ENCODE peak calls at places on chromosomes 5 and 9, in ten cellular contexts. J, O, B, R, I, M, A, T, U and K are unnamed samples.

GRCh38 chr5:108472237-108472636 is 90.3 kb upstream of the FBXL17 start:
- DNase-seq in B (no peak), R (peak), M (peak), J (no peak), U (no peak), T (no peak), I (no peak), A (no peak), O (peak), K (no peak)

GRCh38 chr9:99109522-99109921 is 4.6 kb downstream of the TGFBR1 start:
- DNase-seq in R (no peak), B (no peak), M (no peak), A (no peak), I (no peak), J (no peak), T (no peak), O (no peak), U (no peak), K (no peak)

GRCh38 chr9:137757613-137758029 is 120.0 kb upstream of the CACNA1B start:
- DNase-seq in O (peak), R (no peak), A (peak), J (no peak), B (no peak), M (no peak), U (no peak), T (no peak), I (no peak), K (peak)

GRCh38 chr9:37639874-37640273 is 10.9 kb upstream of the FRMPD1 start:
- DNase-seq in M (no peak), J (no peak), I (no peak), T (no peak), R (no peak), B (no peak), A (no peak), U (no peak), O (no peak), K (no peak)

GRCh38 chr5:5165541-5166002 is 25.4 kb downstream of the ADAMTS16 start:
- DNase-seq in T (no peak), I (no peak), O (no peak), A (no peak), R (no peak), J (no peak), B (no peak), M (no peak), U (peak), K (no peak)

GRCh38 chr9:101509572-101509971 is 24.1 kb upstream of the RNF20 start:
- DNase-seq in J (no peak), R (no peak), T (no peak), M (no peak), O (no peak), B (no peak), U (no peak), A (no peak), I (no peak), K (no peak)

GRCh38 chr5:97545856-97546570 is 363.0 kb upstream of the RIOK2 start:
- DNase-seq in B (no peak), A (no peak), U (no peak), J (no peak), I (no peak), O (peak), T (no peak), M (no peak), R (no peak), K (no peak)

GRCh38 chr5:102833146-102833545 is 78.0 kb downstream of the PAM start:
- DNase-seq in I (no peak), O (no peak), M (no peak), J (no peak), B (no peak), A (no peak), R (no peak), T (no peak), U (no peak), K (no peak)

GRCh38 chr9:93549636-93550035 is 26.7 kb upstream of the PHF2 start:
- DNase-seq in I (no peak), O (no peak), U (no peak), A (no peak), T (no peak), B (no peak), J (no peak), M (no peak), R (no peak), K (no peak)

GRCh38 chr5:171810217-171810616 is 24.6 kb downstream of the SMIM23 start:
- DNase-seq in R (no peak), B (no peak), O (no peak), A (no peak), M (no peak), J (no peak), I (no peak), T (no peak), U (no peak), K (no peak)

GRCh38 chr5:73459366-73459765 is 10.8 kb upstream of the FOXD1 start:
- DNase-seq in I (no peak), T (no peak), A (no peak), U (no peak), J (no peak), O (no peak), B (no peak), M (no peak), R (no peak), K (no peak)

GRCh38 chr9:93464395-93464794 is 11.0 kb upstream of the FAM120AOS start:
- DNase-seq in I (no peak), O (no peak), U (no peak), R (no peak), A (no peak), B (no peak), J (no peak), T (no peak), M (no peak), K (no peak)

GRCh38 chr5:109951758-109952157 is 262.0 kb downstream of the MAN2A1 start:
- DNase-seq in J (no peak), T (no peak), B (no peak), R (no peak), M (no peak), U (no peak), I (no peak), A (no peak), O (no peak), K (no peak)

GRCh38 chr5:63125862-63126261 is 547.2 kb downstream of the LRRC70 start:
- DNase-seq in J (no peak), I (no peak), R (peak), B (no peak), T (no peak), M (peak), A (no peak), O (peak), U (no peak), K (peak)

GRCh38 chr5:149117970-149118369 is 23.3 kb upstream of the ABLIM3 start:
- DNase-seq in U (no peak), T (no peak), A (no peak), R (no peak), I (no peak), M (no peak), J (no peak), B (no peak), O (no peak), K (no peak)

GRCh38 chr5:121949885-121950284 is 11.9 kb upstream of the SRFBP1 start:
- DNase-seq in A (peak), J (no peak), R (peak), B (peak), O (peak), M (peak), I (no peak), U (no peak), T (no peak), K (peak)

GRCh38 chr9:19498015-19498414 is 89.2 kb downstream of the ACER2 start:
- DNase-seq in A (no peak), R (no peak), M (peak), T (no peak), I (no peak), O (no peak), U (no peak), J (no peak), B (no peak), K (no peak)

GRCh38 chr9:33893861-33894260 is 76.9 kb downstream of the UBE2R2 start:
- DNase-seq in M (no peak), U (no peak), O (no peak), B (no peak), R (no peak), A (no peak), T (no peak), J (no peak), I (no peak), K (no peak)
- TF ChIP-seq CTCF in M (no peak), U (no peak), O (no peak), B (no peak), R (no peak), A (no peak), T (no peak), J (no peak), I (no peak), K (no peak)

DNA sequence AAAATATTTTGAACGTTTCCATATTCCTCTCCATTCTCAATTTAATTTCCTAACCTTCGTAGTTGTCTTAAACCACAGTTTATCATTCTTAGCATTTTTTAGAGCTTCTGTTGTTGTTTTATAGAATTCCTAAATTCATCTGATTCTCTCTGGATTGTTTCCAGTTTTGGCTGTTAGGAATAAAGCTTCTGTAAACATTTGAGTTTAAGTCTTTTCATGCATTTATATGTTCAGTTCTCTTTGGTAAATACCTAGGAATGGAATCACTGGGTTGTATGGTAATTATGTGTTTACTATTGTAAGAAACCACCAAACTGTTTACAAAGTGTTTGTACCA is 29.7 kb downstream of the GPR21 start:
- DNase-seq in J (no peak), M (no peak), I (no peak), T (no peak), R (no peak), B (no peak), U (no peak), O (no peak), A (peak), K (no peak)
- H3K27ac ChIP-seq in J (no peak), M (no peak), I (no peak), T (no peak), R (no peak), B (no peak), U (no peak), O (no peak), A (no peak), K (no peak)

GRCh38 chr9:128375865-128376264 is 4.7 kb downstream of the URM1 start:
- DNase-seq in A (no peak), R (no peak), J (no peak), T (no peak), U (no peak), B (no peak), O (no peak), I (no peak), M (no peak), K (no peak)
- TF ChIP-seq CTCF in A (no peak), R (no peak), J (no peak), T (no peak), U (no peak), B (no peak), O (no peak), I (no peak), M (no peak), K (no peak)

DNA sequence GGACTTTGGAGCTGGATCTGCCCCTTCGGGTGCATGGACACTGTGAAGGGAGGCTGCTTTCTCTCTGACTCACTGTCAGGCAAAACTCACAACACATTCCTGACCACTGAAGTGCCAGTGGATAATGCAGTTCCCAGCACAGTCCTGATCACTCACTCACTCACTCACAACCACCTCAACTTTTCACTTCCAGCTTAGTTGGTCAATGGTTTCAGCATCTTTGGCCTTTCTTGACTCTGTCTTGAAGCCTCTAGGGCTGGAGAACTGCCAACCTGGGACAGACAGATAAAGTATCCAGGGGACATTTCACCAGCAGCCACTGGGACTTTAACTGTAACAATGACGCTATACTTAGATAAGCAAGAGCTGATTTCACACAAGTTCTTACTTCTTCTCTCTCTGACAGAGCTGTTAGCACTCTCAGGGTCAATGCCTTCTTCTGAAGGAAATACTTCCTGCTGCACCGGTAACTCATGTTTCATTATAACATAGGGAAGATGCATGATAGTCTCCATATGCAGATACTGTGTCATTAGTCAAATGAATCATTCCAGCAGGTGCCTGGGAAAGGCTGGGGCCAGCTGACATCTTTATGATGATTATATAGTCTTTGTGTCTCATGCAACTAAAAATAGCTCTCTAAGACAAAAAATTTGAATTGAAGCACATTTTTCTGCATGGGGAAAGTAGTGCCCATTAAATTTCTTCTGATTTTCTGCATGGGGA is 499.0 kb downstream of the SEMA5A start:
- DNase-seq in J (no peak), O (peak), U (peak), B (no peak), A (peak), R (peak), M (peak), I (no peak), T (no peak), K (peak)
- H3K27ac ChIP-seq in J (no peak), O (peak), U (peak), B (no peak), A (peak), R (no peak), M (peak), I (no peak), T (no peak), K (no peak)

GRCh38 chr9:12723409-12724028 is 30.3 kb downstream of the TYRP1 start:
- DNase-seq in R (peak), B (no peak), I (no peak), A (no peak), U (peak), O (no peak), T (no peak), M (no peak), J (no peak), K (no peak)
- TF ChIP-seq CTCF in R (peak), B (peak), I (no peak), A (peak), U (peak), O (peak), T (peak), M (peak), J (no peak), K (peak)

GRCh38 chr9:87749335-87750035 is 23.6 kb downstream of the CTSL start:
- DNase-seq in T (no peak), I (no peak), U (no peak), B (no peak), J (no peak), M (no peak), R (no peak), O (no peak), A (no peak), K (no peak)

GRCh38 chr9:87753313-87753712 is 27.4 kb downstream of the CTSL start:
- DNase-seq in R (no peak), A (no peak), T (no peak), O (no peak), U (no peak), I (no peak), M (no peak), B (no peak), J (no peak), K (no peak)

GRCh38 chr9:87751423-87751822 is 25.5 kb downstream of the CTSL start:
- DNase-seq in M (no peak), O (no peak), U (no peak), A (no peak), J (no peak), T (no peak), B (no peak), R (no peak), I (no peak), K (no peak)

GRCh38 chr9:87750726-87751125 is 24.8 kb downstream of the CTSL start:
- DNase-seq in R (no peak), B (no peak), U (no peak), O (no peak), I (no peak), M (no peak), J (no peak), A (no peak), T (no peak), K (no peak)

GRCh38 chr9:87751869-87752268 is 25.9 kb downstream of the CTSL start:
- DNase-seq in T (no peak), U (no peak), O (no peak), A (no peak), J (no peak), B (no peak), R (peak), M (no peak), I (no peak), K (no peak)
- H3K27ac ChIP-seq in T (no peak), U (no peak), O (no peak), A (no peak), J (no peak), B (no peak), R (no peak), M (no peak), I (no peak), K (no peak)

GRCh38 chr9:107945493-107945892 is 455.9 kb upstream of the KLF4 start:
- DNase-seq in I (no peak), R (no peak), B (no peak), M (no peak), U (no peak), T (no peak), A (no peak), O (no peak), J (no peak), K (no peak)
- TF ChIP-seq CTCF in I (no peak), R (no peak), B (no peak), M (no peak), U (no peak), T (no peak), A (no peak), O (no peak), J (no peak), K (no peak)

DNA sequence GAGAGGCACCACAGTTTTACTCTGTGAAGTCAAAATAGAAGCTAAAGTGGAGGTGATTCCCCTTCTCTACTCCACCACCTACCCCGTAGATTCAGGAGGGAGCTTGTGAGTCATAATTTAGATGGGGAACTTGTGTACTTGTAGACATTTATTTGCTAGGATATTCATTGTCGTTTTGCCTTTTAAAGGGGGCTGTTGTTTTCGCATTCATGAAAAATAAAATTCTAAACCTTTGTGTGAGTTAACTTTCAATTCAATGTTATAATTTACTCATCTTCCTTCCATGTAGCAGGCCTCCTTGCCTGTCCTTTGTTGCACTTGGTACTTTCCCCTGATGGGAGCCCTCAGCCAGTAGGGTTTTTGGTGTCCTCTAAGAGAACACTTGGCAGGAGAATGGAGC is 22.0 kb downstream of the SECISBP2 start:
- DNase-seq in O (no peak), U (no peak), A (no peak), R (no peak), J (no peak), B (no peak), I (no peak), T (no peak), M (no peak), K (no peak)
- H3K27ac ChIP-seq in O (no peak), U (no peak), A (no peak), R (no peak), J (no peak), B (no peak), I (no peak), T (no peak), M (no peak), K (no peak)

DNA sequence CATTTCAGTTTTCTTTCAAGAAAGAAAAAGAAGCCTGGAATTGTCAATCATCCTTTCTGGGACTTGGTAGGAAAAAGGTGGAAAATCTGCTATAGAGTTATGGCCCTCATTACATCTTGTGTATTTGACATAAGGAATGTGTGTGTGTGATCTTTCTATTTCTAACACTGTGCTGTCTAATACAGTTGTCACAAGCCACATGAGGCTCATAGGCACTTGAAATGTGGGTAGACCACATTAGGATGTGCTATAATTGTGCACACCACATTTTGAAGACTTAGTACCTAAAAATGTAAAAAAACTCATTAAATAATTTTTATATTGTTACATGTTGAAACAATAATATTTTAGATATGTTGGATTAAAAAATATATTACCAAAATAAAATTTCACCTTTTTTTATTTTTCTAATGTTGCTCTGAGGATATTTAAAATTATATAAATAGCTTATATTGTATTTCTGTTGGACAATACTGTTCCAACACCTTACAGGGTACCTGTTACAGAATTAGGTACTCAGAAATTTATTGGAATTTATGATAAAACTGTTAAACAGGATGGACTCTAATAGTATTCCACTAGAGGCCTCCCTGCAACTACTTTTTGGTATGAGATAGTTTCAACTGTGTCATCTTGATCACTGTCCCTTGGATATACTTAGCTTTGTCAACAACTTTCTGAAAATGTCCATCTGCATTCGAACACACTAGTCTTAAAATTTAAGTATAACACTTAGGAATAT is 18.4 kb downstream of the MSANTD3 start:
- DNase-seq in U (no peak), I (no peak), A (no peak), T (no peak), O (no peak), J (no peak), B (no peak), R (no peak), M (no peak), K (no peak)
- TF ChIP-seq CTCF in U (no peak), I (no peak), A (no peak), T (no peak), O (no peak), J (no peak), B (no peak), R (no peak), M (no peak), K (no peak)

GRCh38 chr9:123848447-123849085 is 81.4 kb downstream of the DENND1A start:
- DNase-seq in R (no peak), M (no peak), U (no peak), B (no peak), O (no peak), J (no peak), T (no peak), I (no peak), A (no peak), K (no peak)
- H3K27ac ChIP-seq in R (no peak), M (no peak), U (no peak), B (no peak), O (no peak), J (no peak), T (no peak), I (no peak), A (no peak), K (no peak)